ENCODE peak calls at places on chromosomes 3 and 15, in six cellular contexts. L is stimulated activated CD4-positive, alpha-beta T cell treated with anti-CD3 and anti-CD28 coated beads, Interleukin-2, amount 100 ng/mL, for 48 hours; H is right cardiac atrium; D is cardiac muscle cell; M is pancreas; Q is left ventricle myocardium inferior. A is an unnamed sample.

GRCh38 chr3:170429050-170429449 is 10.4 kb downstream of the CLDN11 start:
- DNase-seq in Q (no peak), M (no peak), L (no peak), D (no peak), H (no peak), A (no peak)

GRCh38 chr3:55490194-55490913 is 3.2 kb upstream of the WNT5A start:
- DNase-seq in H (no peak), D (peak), M (no peak), Q (no peak), L (no peak), A (no peak)

GRCh38 chr3:44342191-44342790 is 3.7 kb downstream of the TCAIM start:
- DNase-seq in D (no peak), H (no peak), L (no peak), M (no peak), Q (no peak), A (no peak)

GRCh38 chr15:85404156-85404921 is 23.9 kb downstream of the AKAP13 start:
- DNase-seq in H (no peak), M (no peak), D (peak), L (no peak), Q (no peak), A (no peak)

GRCh38 chr3:193452338-193452737 is 73.8 kb upstream of the ATP13A5 start:
- DNase-seq in Q (no peak), H (no peak), M (no peak), L (no peak), D (peak), A (peak)

GRCh38 chr15:59998256-59999063 is 5.7 kb upstream of the FOXB1 start:
- DNase-seq in Q (no peak), M (no peak), H (no peak), D (no peak), L (no peak), A (no peak)

GRCh38 chr15:38486946-38487345 is 33.0 kb downstream of the FAM98B start:
- DNase-seq in H (no peak), Q (no peak), D (no peak), M (no peak), L (no peak), A (no peak)

GRCh38 chr15:77370580-77370979 is 49.3 kb downstream of the PEAK1 start:
- DNase-seq in M (no peak), H (no peak), Q (no peak), L (no peak), D (no peak), A (no peak)

GRCh38 chr3:25380222-25380739 is 47.8 kb upstream of the RARB start:
- DNase-seq in Q (no peak), L (no peak), M (no peak), D (no peak), H (no peak), A (no peak)

A was measured in bronchial epithelial cell.